ENCODE peak calls at places on chromosomes 7 and 10, in five cellular contexts. C is GM23248, L is PC-3, O is neural progenitor cell, X is mesendoderm. A is an unnamed sample.
A peak's percentile ranks its signal among the peaks of the same experiment; 100 is the strongest.

GRCh38 chr7:137930616-137931015 is 71.3 kb downstream of the CREB3L2 start:
- DNase-seq in C (peak; percentile 94), L (peak; percentile 88), X (no peak), O (no peak), A (peak; percentile 89)

GRCh38 chr7:105584165-105584564 is 2.9 kb upstream of the EFCAB10 start:
- DNase-seq in C (no peak), L (no peak), X (peak; percentile 39), O (no peak), A (no peak)

GRCh38 chr10:27099916-27100799 is at the start of gene ANKRD26:
- DNase-seq in C (peak; percentile 100), L (peak; percentile 98), X (peak; percentile 98), O (peak; percentile 100), A (peak; percentile 82)

GRCh38 chr10:6543431-6544005 is 36.6 kb downstream of the PRKCQ start:
- DNase-seq in X (no peak), C (no peak), O (no peak), L (no peak), A (no peak)

GRCh38 chr10:78952018-78952417 is 116.7 kb upstream of the ZMIZ1 start:
- DNase-seq in C (no peak), L (no peak), X (no peak), O (no peak), A (no peak)

GRCh38 chr10:28872592-28873165 is 195.4 kb downstream of the BAMBI start:
- DNase-seq in L (no peak), X (peak; percentile 61), C (no peak), O (no peak), A (no peak)

GRCh38 chr10:77696584-77696983 is 59.0 kb upstream of the KCNMA1 start:
- DNase-seq in L (no peak), O (no peak), C (no peak), X (no peak), A (no peak)

GRCh38 chr7:78716876-78717275 is 736.6 kb downstream of the MAGI2 start:
- DNase-seq in C (no peak), O (peak; percentile 13), X (peak; percentile 94), L (no peak), A (peak; percentile 22)

DNA sequence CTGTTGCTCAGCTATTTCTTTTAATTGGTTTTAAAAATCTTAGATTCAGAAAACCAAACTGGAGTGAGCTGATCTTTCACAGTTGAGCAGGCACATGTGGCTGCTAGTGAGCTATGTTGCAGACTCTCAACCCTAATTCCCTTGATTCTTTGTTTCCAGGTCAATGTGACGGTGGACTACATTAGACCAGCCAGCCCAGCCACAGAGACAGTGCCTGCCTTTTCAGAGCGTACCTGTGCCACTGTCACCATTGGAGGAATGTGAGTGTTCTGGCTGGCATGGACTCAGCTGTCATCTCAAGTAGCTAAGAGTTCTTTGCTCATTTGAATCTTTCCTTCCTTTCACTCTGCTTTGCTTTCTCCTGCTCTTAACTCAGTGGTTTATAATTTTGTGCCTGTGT is 187.1 kb downstream of the LRRC4 start:
- DNase-seq in C (no peak), X (no peak), O (no peak), L (no peak), A (no peak)
- H3K36me3 ChIP-seq in C (peaks cover 16% of the 10 kb centered on the region), X (peaks cover 1% of the 10 kb centered on the region), O (no peaks in the 10 kb centered on the region), L (peaks cover 25% of the 10 kb centered on the region), A (peaks cover 3% of the 10 kb centered on the region)

DNA sequence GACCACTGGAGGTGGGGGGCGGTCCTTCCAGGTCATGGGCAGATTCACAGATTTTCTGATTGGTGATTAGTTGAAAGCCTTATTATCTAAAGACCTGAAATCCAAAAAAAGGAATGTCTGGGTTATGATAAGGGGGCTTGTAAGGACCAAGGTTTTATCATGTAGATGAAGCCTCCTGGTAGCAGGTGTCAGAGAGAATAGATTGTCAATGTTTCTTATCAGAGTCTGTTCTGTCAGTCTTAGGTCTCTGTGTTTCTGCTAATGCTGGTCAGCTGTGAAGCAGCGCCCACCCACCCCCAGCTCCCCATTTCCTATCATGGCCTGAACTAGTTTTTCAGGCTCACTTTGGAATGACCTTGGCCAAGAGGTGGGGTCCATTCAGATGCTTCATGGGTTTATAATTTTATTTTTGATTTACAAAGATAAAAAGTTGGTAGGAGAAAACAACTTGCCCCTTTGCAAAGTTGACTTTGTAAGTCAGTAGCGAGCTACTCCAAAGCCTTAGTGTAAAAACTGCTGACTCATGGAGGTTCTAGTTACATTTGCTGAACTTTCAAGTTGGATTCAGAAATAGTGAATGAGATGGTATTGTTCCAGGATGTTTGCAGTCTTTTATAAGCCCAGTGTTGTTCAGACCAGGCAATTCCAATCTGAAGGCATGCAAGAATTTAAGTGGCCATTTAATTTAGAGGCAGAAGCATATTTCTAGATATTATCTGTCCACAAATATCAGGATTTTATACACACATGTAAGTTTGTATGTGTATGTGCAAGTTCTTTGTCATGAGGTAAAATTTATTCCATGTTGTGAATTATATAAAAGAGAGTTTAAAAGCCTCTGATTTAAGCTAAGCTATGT is 21.4 kb downstream of the TES start:
- DNase-seq in O (no peak), C (peak; percentile 67), X (peak; percentile 72), L (peak; percentile 78), A (peak; percentile 67)
- H3K9ac ChIP-seq in O (no peak overlapping the region), C (peak overlapping the region; percentile 10), X (no peak overlapping the region), L (peak overlapping the region; percentile 30), A (peak overlapping the region; percentile 9)

GRCh38 chr10:132701846-132702190 is 84.1 kb downstream of the NKX6-2 start:
- DNase-seq in X (no peak), C (no peak), L (no peak), O (no peak), A (no peak)

GRCh38 chr10:132704008-132704814 is 81.7 kb downstream of the NKX6-2 start:
- DNase-seq in L (no peak), O (no peak), C (no peak), X (no peak), A (no peak)

GRCh38 chr10:132703305-132704007 is 82.5 kb downstream of the NKX6-2 start:
- DNase-seq in O (no peak), X (no peak), C (no peak), L (no peak), A (no peak)

GRCh38 chr10:132701099-132701845 is 84.7 kb downstream of the NKX6-2 start:
- DNase-seq in C (no peak), O (no peak), L (no peak), X (no peak), A (no peak)

DNA sequence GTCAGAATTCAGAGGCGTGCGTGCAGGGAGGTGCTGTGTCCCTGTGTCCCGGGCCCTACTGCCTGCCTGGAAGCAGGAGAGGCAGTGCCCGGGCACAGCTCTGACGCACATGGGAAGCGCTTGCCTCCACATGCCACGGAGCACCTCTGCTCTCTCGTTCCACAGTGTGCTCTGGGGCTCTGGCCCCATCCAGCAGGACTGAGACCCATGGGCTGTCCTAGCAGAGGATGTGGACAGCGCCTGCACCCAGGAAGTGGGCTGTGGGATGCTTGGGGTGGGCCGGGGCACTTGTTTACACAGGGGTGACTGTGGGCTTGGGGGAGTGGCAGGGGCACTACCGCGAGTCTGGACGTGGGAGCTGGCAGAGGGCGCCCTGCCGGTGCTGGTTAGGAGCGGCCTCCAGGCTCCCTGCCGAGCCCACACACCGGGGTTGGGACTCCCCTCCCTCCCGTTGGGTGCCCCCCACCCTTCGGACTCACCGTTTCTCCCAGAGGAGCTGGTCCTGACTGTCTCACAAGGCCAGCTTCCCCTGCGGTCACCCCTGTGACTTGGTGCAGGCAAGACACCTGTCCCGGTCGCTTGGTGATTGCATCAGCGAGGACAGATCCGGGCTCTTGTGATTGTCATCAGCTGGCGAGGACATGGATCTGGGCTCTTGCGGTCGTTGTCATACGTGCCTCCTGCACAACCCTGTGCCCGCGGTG is 83.2 kb downstream of the NKX6-2 start:
- DNase-seq in O (no peak), X (no peak), C (no peak), L (no peak), A (no peak)
- H3K36me3 ChIP-seq in O (no peaks in the 10 kb centered on the region), X (no peaks in the 10 kb centered on the region), C (peaks cover 9% of the 10 kb centered on the region), L (no peaks in the 10 kb centered on the region), A (peaks cover 5% of the 10 kb centered on the region)

GRCh38 chr10:12251581-12251980 is 55.6 kb downstream of the CDC123 start:
- DNase-seq in C (no peak), X (no peak), L (no peak), O (no peak), A (no peak)
- H3K9ac ChIP-seq in C (no peak overlapping the region), X (no peak overlapping the region), L (no peak overlapping the region), O (no peak overlapping the region), A (no peak overlapping the region)

DNA sequence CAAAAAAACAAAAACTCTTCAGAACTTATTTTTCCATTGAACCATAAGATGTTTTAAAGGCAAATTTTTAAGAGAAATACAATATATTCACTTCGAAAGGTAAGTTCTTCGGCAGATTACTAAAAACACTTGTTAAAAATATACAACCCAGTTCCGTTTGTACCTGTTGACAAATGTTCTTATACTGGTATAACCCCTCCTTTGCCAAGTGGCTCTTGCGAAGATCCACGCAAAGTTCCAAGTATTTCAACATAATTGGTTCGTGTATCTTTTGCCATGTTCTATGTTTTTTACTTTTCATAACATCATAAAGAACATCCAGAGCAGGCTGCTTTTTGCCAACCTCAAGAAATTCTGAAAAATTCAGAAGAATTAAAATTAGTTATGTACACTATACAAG is 7.0 kb downstream of the EIF3A start:
- DNase-seq in O (no peak), C (no peak), X (no peak), L (no peak), A (no peak)
- H3K36me3 ChIP-seq in O (peaks cover 42% of the 10 kb centered on the region), C (peaks cover 51% of the 10 kb centered on the region), X (peaks cover 11% of the 10 kb centered on the region), L (peaks cover 49% of the 10 kb centered on the region), A (peaks cover 41% of the 10 kb centered on the region)

GRCh38 chr10:110083884-110084283 is 76.1 kb downstream of the ADD3 start:
- DNase-seq in C (peak; percentile 67), X (no peak), L (peak; percentile 34), O (no peak), A (peak; percentile 53)
- H3K9ac ChIP-seq in C (peak overlapping the region; percentile 11), X (no peak overlapping the region), L (peak overlapping the region; percentile 8), O (no peak overlapping the region), A (no peak overlapping the region)

GRCh38 chr7:10998984-10999757 is 25.5 kb downstream of the PHF14 start:
- DNase-seq in L (no peak), X (no peak), C (no peak), O (peak; percentile 2), A (no peak)
- H3K36me3 ChIP-seq in L (peaks cover 9% of the 10 kb centered on the region), X (no peaks in the 10 kb centered on the region), C (peaks cover 3% of the 10 kb centered on the region), O (peaks cover 6% of the 10 kb centered on the region), A (no peaks in the 10 kb centered on the region)

GRCh38 chr10:128863823-128864405 is 603.1 kb upstream of the MGMT start:
- DNase-seq in L (no peak), C (no peak), O (no peak), X (no peak), A (no peak)
- H3K9ac ChIP-seq in L (no peak overlapping the region), C (no peak overlapping the region), O (no peak overlapping the region), X (no peak overlapping the region), A (no peak overlapping the region)

DNA sequence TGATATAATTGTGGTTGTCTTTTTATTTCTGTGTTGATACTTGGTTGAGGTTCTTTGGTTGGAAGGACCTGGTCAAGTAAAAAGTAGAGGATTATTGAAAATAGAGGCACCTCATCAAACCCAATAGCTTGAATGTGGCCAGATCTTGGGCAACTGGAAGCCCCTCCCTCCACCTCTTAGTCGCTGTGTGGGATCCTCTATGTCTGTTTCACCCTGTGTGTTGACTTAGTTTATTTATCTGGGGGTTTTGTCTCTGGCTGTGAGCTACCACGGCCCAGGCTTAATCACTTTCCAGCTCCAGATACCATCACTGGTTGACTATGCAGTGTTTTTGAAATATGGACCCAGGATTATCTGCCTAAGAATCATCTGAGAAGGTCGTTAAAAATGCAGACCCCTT is 58.3 kb downstream of the AP3M1 start:
- DNase-seq in X (no peak), L (no peak), O (no peak), C (no peak), A (no peak)
- H3K36me3 ChIP-seq in X (peaks cover 13% of the 10 kb centered on the region), L (peaks cover 87% of the 10 kb centered on the region), O (peaks cover 21% of the 10 kb centered on the region), C (peaks cover 91% of the 10 kb centered on the region), A (peaks cover 85% of the 10 kb centered on the region)